ENCODE peak calls at places on chromosomes 3 and 15, in five cellular contexts. M is Ammon's horn, D is heart left ventricle, H is spleen, L is KBM-7. G is an unnamed sample.

GRCh38 chr3:134516905-134517304 is 31.0 kb downstream of the CEP63 start:
- DNase-seq in M (no peak), D (no peak), H (no peak), L (no peak), G (no peak)

GRCh38 chr3:140942221-140943104 is 827 bp downstream of the SLC25A36 start:
- DNase-seq in M (peak), D (peak), H (peak), L (peak), G (peak)

GRCh38 chr3:114241259-114241658 is 3.9 kb upstream of the ZNF80 start:
- DNase-seq in M (no peak), D (no peak), H (no peak), L (no peak), G (no peak)

GRCh38 chr15:53536479-53537120 is 222.9 kb downstream of the WDR72 start:
- DNase-seq in M (no peak), D (no peak), H (no peak), L (no peak), G (no peak)

GRCh38 chr15:32641517-32642059 is at the start of gene SCG5:
- DNase-seq in M (peak), D (no peak), H (no peak), L (no peak), G (peak)

GRCh38 chr3:158109804-158110657 is at the start of gene RSRC1:
- DNase-seq in M (peak), D (peak), H (peak), L (peak), G (peak)

GRCh38 chr3:146020969-146021368 is 140.0 kb downstream of the PLOD2 start:
- DNase-seq in M (no peak), D (no peak), H (no peak), L (no peak), G (no peak)

GRCh38 chr15:53378096-53378620 is 381.3 kb downstream of the WDR72 start:
- DNase-seq in M (no peak), D (no peak), H (no peak), L (no peak), G (no peak)

GRCh38 chr3:124373524-124373923 is 356.7 kb upstream of the UMPS start:
- DNase-seq in M (no peak), D (no peak), H (no peak), L (no peak), G (no peak)

GRCh38 chr15:38617831-38618230 is 53.2 kb upstream of the RASGRP1 start:
- DNase-seq in M (no peak), D (no peak), H (no peak), L (no peak), G (no peak)

GRCh38 chr15:33910741-33911140 is 57.6 kb upstream of the CHRM5 start:
- DNase-seq in M (no peak), D (no peak), H (no peak), L (no peak), G (no peak)

GRCh38 chr3:198071602-198072285 is 111.7 kb downstream of the LMLN start:
- DNase-seq in M (peak), D (no peak), H (no peak), L (peak), G (no peak)

GRCh38 chr3:169310190-169310918 is 353.2 kb downstream of the MECOM start:
- DNase-seq in M (no peak), D (no peak), H (no peak), L (no peak), G (no peak)

GRCh38 chr3:188476930-188477329 is 323.0 kb downstream of the LPP start:
- DNase-seq in M (no peak), D (peak), H (no peak), L (no peak), G (peak)

GRCh38 chr15:60385620-60386552 is 11.9 kb downstream of the ANXA2 start:
- DNase-seq in M (no peak), D (no peak), H (no peak), L (no peak), G (no peak)

GRCh38 chr3:29711255-29711771 is 430.4 kb downstream of the RBMS3 start:
- DNase-seq in M (no peak), D (no peak), H (no peak), L (no peak), G (no peak)

GRCh38 chr15:65970937-65971740 is 101.8 kb downstream of the RAB11A start:
- DNase-seq in M (no peak), D (no peak), H (no peak), L (no peak), G (no peak)

GRCh38 chr3:67853520-67853919 is 199.1 kb upstream of the SUCLG2 start:
- DNase-seq in M (no peak), D (no peak), H (no peak), L (no peak), G (no peak)

GRCh38 chr3:16252243-16252978 is 12.3 kb downstream of the DPH3 start:
- DNase-seq in M (no peak), D (no peak), H (no peak), L (no peak), G (no peak)

GRCh38 chr3:122794483-122794778 is 438 bp upstream of the SLC49A4 start:
- DNase-seq in M (no peak), D (no peak), H (no peak), L (no peak), G (no peak)

GRCh38 chr3:4289044-4289443 is 14.1 kb upstream of the SETMAR start:
- DNase-seq in M (no peak), D (no peak), H (no peak), L (no peak), G (no peak)

GRCh38 chr15:37112171-37112570 is 11.8 kb upstream of the MEIS2 start:
- DNase-seq in M (no peak), D (no peak), H (no peak), L (peak), G (no peak)

GRCh38 chr3:73107215-73107614 is 45.8 kb downstream of the EBLN2 start:
- DNase-seq in M (no peak), D (no peak), H (no peak), L (no peak), G (no peak)

GRCh38 chr15:85890620-85890980 is 95.9 kb upstream of the KLHL25 start:
- DNase-seq in M (no peak), D (no peak), H (no peak), L (no peak), G (no peak)

GRCh38 chr3:31754575-31755278 is 222.0 kb downstream of the STT3B start:
- DNase-seq in M (no peak), D (no peak), H (no peak), L (no peak), G (no peak)

GRCh38 chr3:11721114-11721440 is 77.4 kb upstream of the VGLL4 start:
- DNase-seq in M (no peak), D (no peak), H (no peak), L (no peak), G (no peak)

GRCh38 chr3:190424478-190425439 is 24.9 kb downstream of the TMEM207 start:
- DNase-seq in M (peak), D (peak), H (peak), L (peak), G (peak)

GRCh38 chr15:45200799-45201556 is 13.2 kb upstream of the SHF start:
- DNase-seq in M (peak), D (peak), H (peak), L (peak), G (peak)

GRCh38 chr3:10492351-10493201 is 12.8 kb downstream of the ATP2B2 start:
- DNase-seq in M (no peak), D (no peak), H (no peak), L (no peak), G (no peak)

GRCh38 chr3:138898301-138898700 is 48.6 kb downstream of the FOXL2 start:
- DNase-seq in M (no peak), D (no peak), H (no peak), L (no peak), G (no peak)

GRCh38 chr3:102530443-102531195 is 95.8 kb downstream of the ZPLD1 start:
- DNase-seq in M (no peak), D (no peak), H (no peak), L (no peak), G (no peak)

GRCh38 chr3:57184516-57184915 is 15.3 kb downstream of the HESX1 start:
- DNase-seq in M (no peak), D (no peak), H (no peak), L (no peak), G (no peak)

GRCh38 chr3:3038201-3038991 is 71.8 kb downstream of the IL5RA start:
- DNase-seq in M (no peak), D (no peak), H (peak), L (no peak), G (no peak)

GRCh38 chr3:10688126-10688525 is 127.9 kb upstream of the SLC6A11 start:
- DNase-seq in M (no peak), D (no peak), H (no peak), L (no peak), G (no peak)

GRCh38 chr15:66220587-66220986 is 33.0 kb downstream of the MEGF11 start:
- DNase-seq in M (no peak), D (no peak), H (peak), L (peak), G (no peak)

GRCh38 chr15:34160735-34161134 is 49.2 kb downstream of the KATNBL1 start:
- DNase-seq in M (no peak), D (no peak), H (no peak), L (no peak), G (no peak)

G was measured in right cardiac atrium.